ENCODE peak calls at places on chromosomes 1 and 21, in five cellular contexts. A, F, P, C and M are unnamed samples.

GRCh38 chr1:106700151-106700550 is 356.3 kb upstream of the PRMT6 start:
- DNase-seq in A (no peak), F (no peak), P (no peak), C (no peak), M (no peak)

GRCh38 chr1:159778266-159778665 is 2.5 kb upstream of the DUSP23 start:
- DNase-seq in A (no peak), F (no peak), P (no peak), C (no peak), M (no peak)

GRCh38 chr1:230091473-230092231 is 24.6 kb downstream of the GALNT2 start:
- DNase-seq in A (no peak), F (no peak), P (no peak), C (no peak), M (no peak)

GRCh38 chr1:183030053-183030452 is 6.8 kb downstream of the LAMC1 start:
- DNase-seq in A (no peak), F (no peak), P (no peak), C (no peak), M (no peak)

GRCh38 chr1:53771648-53772047 is 32.7 kb upstream of the GLIS1 start:
- DNase-seq in A (no peak), F (no peak), P (no peak), C (no peak), M (no peak)

GRCh38 chr1:167676916-167677848 is 44.6 kb upstream of the MPZL1 start:
- DNase-seq in A (no peak), F (no peak), P (no peak), C (no peak), M (no peak)

GRCh38 chr1:98049370-98050115 is 128.7 kb upstream of the DPYD start:
- DNase-seq in A (no peak), F (no peak), P (no peak), C (no peak), M (no peak)

GRCh38 chr1:152654110-152654509 is 9.1 kb upstream of the LCE2D start:
- DNase-seq in A (no peak), F (peak), P (peak), C (no peak), M (peak)

GRCh38 chr1:41863683-41864082 is 55.0 kb downstream of the HIVEP3 start:
- DNase-seq in A (no peak), F (no peak), P (no peak), C (no peak), M (no peak)

GRCh38 chr1:230215049-230215448 is 148.0 kb downstream of the GALNT2 start:
- DNase-seq in A (no peak), F (no peak), P (no peak), C (no peak), M (no peak)

GRCh38 chr1:23791434-23792047 is 596 bp downstream of the LYPLA2 start:
- DNase-seq in A (no peak), F (peak), P (no peak), C (no peak), M (no peak)

GRCh38 chr1:29569971-29570634 is 333.8 kb downstream of the PTPRU start:
- DNase-seq in A (no peak), F (no peak), P (peak), C (no peak), M (peak)

GRCh38 chr1:199590708-199591107 is 436.8 kb upstream of the NR5A2 start:
- DNase-seq in A (no peak), F (peak), P (no peak), C (no peak), M (no peak)

GRCh38 chr21:29104239-29104708 is 26.2 kb upstream of the MAP3K7CL start:
- DNase-seq in A (no peak), F (no peak), P (no peak), C (no peak), M (no peak)

GRCh38 chr1:27603320-27603961 is 503 bp downstream of the AHDC1 start:
- DNase-seq in A (no peak), F (peak), P (peak), C (no peak), M (no peak)

GRCh38 chr1:116766616-116767469 is 12.6 kb downstream of the CD2 start:
- DNase-seq in A (no peak), F (no peak), P (no peak), C (no peak), M (no peak)

GRCh38 chr1:19344372-19344810 is 32.3 kb downstream of the SLC66A1 start:
- DNase-seq in A (no peak), F (peak), P (peak), C (peak), M (peak)

GRCh38 chr1:151839457-151840409 is at the start of gene C2CD4D:
- DNase-seq in A (no peak), F (no peak), P (no peak), C (peak), M (no peak)

GRCh38 chr1:232306269-232306911 is 323.5 kb downstream of the SIPA1L2 start:
- DNase-seq in A (no peak), F (no peak), P (no peak), C (peak), M (no peak)

GRCh38 chr1:108747128-108747827 is 804 bp downstream of the STXBP3 start:
- DNase-seq in A (peak), F (no peak), P (peak), C (peak), M (peak)

GRCh38 chr1:167629681-167630567 is at the start of gene RCSD1:
- DNase-seq in A (no peak), F (peak), P (no peak), C (no peak), M (no peak)

GRCh38 chr1:78483903-78484302 is 6.9 kb upstream of the PTGFR start:
- DNase-seq in A (no peak), F (no peak), P (no peak), C (no peak), M (peak)

GRCh38 chr21:46181953-46182547 is 2.2 kb downstream of the SPATC1L start:
- DNase-seq in A (no peak), F (no peak), P (no peak), C (no peak), M (no peak)

GRCh38 chr1:118788372-118788955 is 199.7 kb downstream of the TBX15 start:
- DNase-seq in A (no peak), F (no peak), P (no peak), C (no peak), M (no peak)

GRCh38 chr1:223832637-223832943 is 13.2 kb downstream of the TP53BP2 start:
- DNase-seq in A (no peak), F (no peak), P (no peak), C (no peak), M (no peak)

GRCh38 chr1:210448293-210448892 is 119.7 kb downstream of the HHAT start:
- DNase-seq in A (no peak), F (peak), P (peak), C (no peak), M (peak)

GRCh38 chr21:33964706-33965325 is 49.2 kb upstream of the ATP5PO start:
- DNase-seq in A (no peak), F (no peak), P (no peak), C (no peak), M (no peak)

GRCh38 chr21:46181436-46181835 is 2.8 kb downstream of the SPATC1L start:
- DNase-seq in A (no peak), F (no peak), P (no peak), C (no peak), M (no peak)

GRCh38 chr1:175172503-175172902 is 20.1 kb downstream of the KIAA0040 start:
- DNase-seq in A (no peak), F (no peak), P (no peak), C (no peak), M (no peak)
- TF ChIP-seq POLR2A in A (no peak), F (no peak), P (no peak), C (no peak), M (no peak)

GRCh38 chr1:9416506-9416905 is 122.8 kb upstream of the SLC25A33 start:
- DNase-seq in A (no peak), F (no peak), P (no peak), C (no peak), M (no peak)

GRCh38 chr1:9418851-9419250 is 120.4 kb upstream of the SLC25A33 start:
- DNase-seq in A (no peak), F (no peak), P (no peak), C (no peak), M (no peak)

GRCh38 chr1:9419642-9420041 is 119.6 kb upstream of the SLC25A33 start:
- DNase-seq in A (no peak), F (no peak), P (no peak), C (no peak), M (no peak)

GRCh38 chr1:9416918-9417500 is 122.3 kb upstream of the SLC25A33 start:
- DNase-seq in A (no peak), F (no peak), P (no peak), C (no peak), M (no peak)

GRCh38 chr1:9417695-9418094 is 121.6 kb upstream of the SLC25A33 start:
- DNase-seq in A (no peak), F (no peak), P (no peak), C (no peak), M (no peak)
- TF ChIP-seq POLR2A in A (no peak), F (no peak), P (no peak), C (no peak), M (no peak)

GRCh38 chr1:234606731-234607090 is 3.3 kb downstream of the IRF2BP2 start:
- DNase-seq in A (no peak), F (no peak), P (no peak), C (no peak), M (no peak)

GRCh38 chr1:234608720-234609527 is 1.1 kb downstream of the IRF2BP2 start:
- DNase-seq in A (no peak), F (no peak), P (no peak), C (peak), M (no peak)

GRCh38 chr1:234609528-234610042 is 393 bp downstream of the IRF2BP2 start:
- DNase-seq in A (no peak), F (no peak), P (no peak), C (no peak), M (no peak)

GRCh38 chr1:234607091-234608025 is 2.6 kb downstream of the IRF2BP2 start:
- DNase-seq in A (no peak), F (no peak), P (no peak), C (no peak), M (no peak)

GRCh38 chr1:234608026-234608719 is 1.8 kb downstream of the IRF2BP2 start:
- DNase-seq in A (peak), F (no peak), P (peak), C (peak), M (peak)
- TF ChIP-seq POLR2A in A (peak), F (peak), P (no peak), C (no peak), M (no peak)

DNA sequence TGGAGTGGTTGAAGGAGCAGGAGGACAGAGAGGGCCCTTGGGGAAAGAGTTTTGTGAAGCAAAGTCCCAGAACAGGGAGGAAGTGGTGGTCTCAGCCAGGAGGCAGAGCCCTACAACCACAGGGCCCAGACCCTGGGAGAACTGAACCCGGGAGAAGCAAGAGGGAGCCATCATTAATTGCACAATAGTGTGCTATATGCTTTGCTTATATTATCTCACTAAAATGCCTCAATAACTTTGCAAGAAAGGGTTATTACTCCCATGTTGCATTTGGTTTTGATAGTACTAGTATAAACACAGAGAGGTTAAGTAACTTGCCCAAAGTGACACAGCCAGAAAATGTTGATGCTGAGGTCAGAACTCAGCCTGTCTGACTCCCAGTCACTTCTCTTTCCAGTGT is 124.3 kb downstream of the FOXD2 start:
- DNase-seq in A (no peak), F (no peak), P (no peak), C (no peak), M (no peak)
- TF ChIP-seq POLR2A in A (no peak), F (no peak), P (no peak), C (no peak), M (no peak)

DNA sequence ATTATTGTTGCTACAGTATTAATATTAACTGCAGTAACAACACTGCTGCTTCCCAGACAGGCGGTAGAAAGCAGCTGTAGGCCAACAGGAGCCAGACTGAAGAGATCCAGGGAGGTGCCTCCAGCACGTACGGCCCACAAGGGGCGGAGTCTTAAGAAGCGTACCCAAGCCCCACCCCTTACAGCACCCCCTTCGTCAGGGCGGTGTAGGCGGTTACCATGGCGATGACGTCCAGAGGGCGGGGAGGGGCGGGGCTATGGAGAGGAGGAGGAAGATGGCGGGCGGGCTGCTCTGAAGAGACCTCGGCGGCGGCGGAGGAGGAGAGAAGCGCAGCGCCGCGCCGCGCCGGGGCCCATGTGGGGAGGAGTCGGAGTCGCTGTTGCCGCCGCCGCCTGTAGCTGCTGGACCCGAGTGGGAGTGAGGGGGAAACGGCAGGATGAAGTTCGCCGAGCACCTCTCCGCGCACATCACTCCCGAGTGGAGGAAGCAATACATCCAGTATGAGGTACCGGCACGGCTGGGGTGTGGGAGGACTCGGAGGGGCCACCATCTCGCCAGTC is at the start of gene XPR1:
- DNase-seq in A (peak), F (peak), P (peak), C (peak), M (peak)
- TF ChIP-seq POLR2A in A (peak), F (peak), P (peak), C (peak), M (peak)

DNA sequence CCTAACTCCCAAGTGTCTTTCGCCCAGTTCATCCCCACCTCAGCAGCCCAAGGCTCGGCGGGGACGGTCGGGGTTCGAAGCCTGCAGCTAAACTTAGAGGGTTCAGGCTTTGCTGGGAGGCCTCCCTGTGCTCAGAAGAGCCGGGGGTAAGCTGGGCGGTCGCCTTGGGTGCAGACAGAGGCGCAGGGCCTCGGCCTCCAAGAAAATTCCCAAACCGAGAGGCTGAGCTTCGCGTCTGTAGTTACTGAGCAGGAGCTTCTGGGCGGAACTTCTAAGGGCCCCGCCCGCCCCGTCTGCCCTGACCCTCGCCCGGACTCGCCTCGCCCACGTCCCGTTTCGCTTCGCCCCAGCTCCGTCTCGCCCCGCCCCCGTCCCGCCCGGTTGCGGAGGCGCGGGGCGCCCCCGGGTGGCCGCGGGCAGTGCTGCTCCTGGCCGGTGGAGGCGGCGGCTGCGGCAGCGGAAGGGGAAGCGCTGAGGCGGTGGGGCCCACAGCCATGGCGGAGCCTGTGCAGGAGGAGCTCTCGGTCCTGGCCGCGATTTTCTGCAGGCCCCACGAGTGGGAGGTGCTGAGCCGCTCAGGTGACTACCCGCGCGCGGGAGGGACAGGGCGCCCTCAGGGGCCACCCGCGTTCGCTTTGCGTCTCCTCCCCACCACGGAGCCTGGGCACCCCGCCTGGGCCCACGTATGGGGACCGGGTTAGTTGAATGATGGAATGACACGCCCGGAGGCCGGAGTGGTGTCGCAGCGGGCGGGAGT is at the start of gene RWDD3:
- DNase-seq in A (peak), F (peak), P (peak), C (peak), M (peak)
- TF ChIP-seq POLR2A in A (peak), F (peak), P (peak), C (peak), M (peak)